ENCODE peak calls at places on chromosome 18, in five cellular contexts. C is EL, E is upper lobe of right lung, P is T-helper 17 cell, V is HepG2. U is an unnamed sample.

GRCh38 chr18:72965616-72966015 is 97.8 kb upstream of the NETO1 start:
- DNase-seq in P (no peak), C (no peak), V (no peak), E (no peak), U (no peak)

GRCh38 chr18:13441731-13442130 is 223.2 kb downstream of the LDLRAD4 start:
- DNase-seq in V (no peak), C (no peak), E (no peak), P (no peak), U (no peak)

GRCh38 chr18:39486268-39486667 is 1920.7 kb upstream of the CELF4 start:
- DNase-seq in E (no peak), C (peak; percentile 5), P (no peak), V (no peak), U (no peak)

GRCh38 chr18:75962177-75962576 is 532.9 kb downstream of the ZNF516 start:
- DNase-seq in V (no peak), C (no peak), P (no peak), E (no peak), U (no peak)

GRCh38 chr18:3061581-3062416 is 48.9 kb upstream of the LPIN2 start:
- DNase-seq in P (no peak), E (no peak), C (no peak), V (no peak), U (peak; percentile 59)

GRCh38 chr18:7034924-7035323 is 82.7 kb downstream of the LAMA1 start:
- DNase-seq in E (no peak), C (no peak), P (no peak), V (no peak), U (no peak)

GRCh38 chr18:10953672-10954071 is 195.7 kb downstream of the PIEZO2 start:
- DNase-seq in C (no peak), P (no peak), E (no peak), V (no peak), U (no peak)

GRCh38 chr18:56563568-56563967 is 74.8 kb downstream of the TXNL1 start:
- DNase-seq in C (no peak), E (no peak), P (no peak), V (peak; percentile 51), U (peak; percentile 3)

GRCh38 chr18:78399992-78400503 is 579.6 kb upstream of the SALL3 start:
- DNase-seq in E (no peak), C (no peak), V (no peak), P (no peak), U (no peak)

GRCh38 chr18:777021-777420 is 35.0 kb downstream of the YES1 start:
- DNase-seq in E (no peak), V (no peak), C (no peak), P (no peak), U (no peak)

GRCh38 chr18:41974661-41975286 is 19.7 kb downstream of the PIK3C3 start:
- DNase-seq in E (no peak), V (no peak), P (no peak), C (no peak), U (no peak)

GRCh38 chr18:34467059-34467458 is 242.3 kb upstream of the NOL4 start:
- DNase-seq in P (no peak), E (no peak), V (no peak), C (no peak), U (no peak)

GRCh38 chr18:22700920-22701319 is 232.2 kb upstream of the RBBP8 start:
- DNase-seq in P (no peak), E (no peak), V (no peak), C (no peak), U (no peak)

GRCh38 chr18:50649821-50650220 is 89.9 kb downstream of the MAPK4 start:
- DNase-seq in P (no peak), E (peak; percentile 75), C (peak; percentile 8), V (no peak), U (no peak)

GRCh38 chr18:74644713-74645112 is 47.0 kb downstream of the ZNF407 start:
- DNase-seq in E (no peak), C (no peak), P (no peak), V (no peak), U (no peak)

GRCh38 chr18:24819141-24819890 is 358.9 kb downstream of the HRH4 start:
- DNase-seq in V (no peak), P (no peak), C (no peak), E (no peak), U (no peak)

GRCh38 chr18:36942264-36942663 is 113.3 kb downstream of the KIAA1328 start:
- DNase-seq in E (no peak), V (peak; percentile 19), C (peak; percentile 34), P (no peak), U (peak; percentile 48)

GRCh38 chr18:74013955-74014354 is 133.7 kb downstream of the FBXO15 start:
- DNase-seq in E (no peak), P (no peak), C (peak; percentile 54), V (no peak), U (peak; percentile 61)

GRCh38 chr18:79422022-79422782 is 26.5 kb downstream of the NFATC1 start:
- DNase-seq in C (no peak), E (no peak), V (no peak), P (no peak), U (no peak)

GRCh38 chr18:7872569-7872968 is 305.5 kb downstream of the PTPRM start:
- DNase-seq in C (peak; percentile 74), P (no peak), V (peak; percentile 87), E (no peak), U (peak; percentile 60)

GRCh38 chr18:37574113-37574512 is 8.5 kb upstream of the CELF4 start:
- DNase-seq in V (no peak), E (no peak), C (no peak), P (no peak), U (no peak)

GRCh38 chr18:62505669-62506494 is 16.9 kb upstream of the ZCCHC2 start:
- DNase-seq in P (no peak), E (no peak), C (peak; percentile 60), V (no peak), U (peak; percentile 38)

GRCh38 chr18:35577045-35577848 is 4.3 kb upstream of the GALNT1 start:
- DNase-seq in E (no peak), V (no peak), C (no peak), P (no peak), U (no peak)

GRCh38 chr18:33826151-33826550 is 248.1 kb downstream of the ASXL3 start:
- DNase-seq in V (no peak), P (no peak), E (no peak), C (no peak), U (no peak)

GRCh38 chr18:23825978-23826405 is 136.7 kb downstream of the LAMA3 start:
- DNase-seq in V (no peak), P (no peak), C (peak; percentile 61), E (no peak), U (peak; percentile 34)

GRCh38 chr18:623760-624620 is 27.2 kb downstream of the CLUL1 start:
- DNase-seq in V (peak; percentile 62), P (peak; percentile 24), E (peak; percentile 74), C (peak; percentile 62), U (peak; percentile 72)

GRCh38 chr18:79489048-79489899 is 93.5 kb downstream of the NFATC1 start:
- DNase-seq in E (peak; percentile 60), V (no peak), P (no peak), C (no peak), U (no peak)

GRCh38 chr18:48408111-48408726 is 964 bp downstream of the ZBTB7C start:
- DNase-seq in V (no peak), P (no peak), E (no peak), C (no peak), U (peak; percentile 13)

GRCh38 chr18:5057348-5058012 is 139.6 kb downstream of the AKAIN1 start:
- DNase-seq in P (no peak), E (no peak), V (peak; percentile 52), C (peak; percentile 16), U (peak; percentile 12)

GRCh38 chr18:43277164-43277600 is at the start of gene SYT4:
- DNase-seq in V (peak; percentile 8), E (peak; percentile 69), P (no peak), C (no peak), U (peak; percentile 78)

GRCh38 chr18:76446321-76446720 is 48.7 kb downstream of the ZNF516 start:
- DNase-seq in V (no peak), E (no peak), P (no peak), C (no peak), U (no peak)

GRCh38 chr18:22933958-22934423 is 863 bp downstream of the RBBP8 start:
- DNase-seq in P (no peak), C (no peak), V (no peak), E (no peak), U (no peak)

GRCh38 chr18:48975817-48976649 is 25.3 kb upstream of the SMAD7 start:
- DNase-seq in V (no peak), E (peak; percentile 89), C (peak; percentile 75), P (peak; percentile 47), U (peak; percentile 73)

GRCh38 chr18:76460482-76460881 is 34.6 kb downstream of the ZNF516 start:
- DNase-seq in E (no peak), C (no peak), P (no peak), V (no peak), U (no peak)

GRCh38 chr18:79418236-79418635 is 22.5 kb downstream of the NFATC1 start:
- DNase-seq in V (no peak), E (no peak), C (no peak), P (no peak), U (no peak)